ENCODE peak calls at places on chromosomes 12 and 14, in six cellular contexts. J, S, Y, R, Z and L are unnamed samples.

GRCh38 chr14:28773917-28774691 is 7.5 kb downstream of the FOXG1 start:
- DNase-seq in J (peak; percentile 83), S (no peak), Y (peak; percentile 17), R (no peak), Z (no peak), L (peak; percentile 50)

GRCh38 chr12:27299102-27299501 is 33.5 kb upstream of the BMAL2 start:
- DNase-seq in J (no peak), S (no peak), Y (no peak), R (no peak), Z (no peak), L (no peak)

GRCh38 chr14:35420036-35420811 is 15.7 kb upstream of the NFKBIA start:
- DNase-seq in J (peak; percentile 75), S (no peak), Y (no peak), R (no peak), Z (no peak), L (peak; percentile 50)

GRCh38 chr14:99023371-99023770 is 248.6 kb downstream of the BCL11B start:
- DNase-seq in J (no peak), S (no peak), Y (no peak), R (no peak), Z (no peak), L (no peak)

GRCh38 chr12:8894986-8895385 is 19.3 kb upstream of the PHC1 start:
- DNase-seq in J (no peak), S (no peak), Y (no peak), R (no peak), Z (no peak), L (no peak)

GRCh38 chr12:92648242-92649031 is 54.4 kb upstream of the PLEKHG7 start:
- DNase-seq in J (peak; percentile 39), S (no peak), Y (no peak), R (no peak), Z (no peak), L (no peak)

GRCh38 chr12:52690351-52691075 is 10.3 kb upstream of the KRT1 start:
- DNase-seq in J (no peak), S (no peak), Y (no peak), R (no peak), Z (no peak), L (no peak)

GRCh38 chr14:29896354-29896768 is 31.3 kb downstream of the PRKD1 start:
- DNase-seq in J (no peak), S (peak; percentile 15), Y (peak; percentile 28), R (no peak), Z (no peak), L (no peak)

GRCh38 chr12:98154850-98155249 is 360.5 kb upstream of the TMPO start:
- DNase-seq in J (no peak), S (peak; percentile 9), Y (peak; percentile 64), R (no peak), Z (no peak), L (peak; percentile 2)

GRCh38 chr14:22814945-22815713 is at the start of gene SLC7A7:
- DNase-seq in J (peak; percentile 49), S (no peak), Y (no peak), R (no peak), Z (no peak), L (peak; percentile 87)

GRCh38 chr12:59649203-59649602 is 53.4 kb downstream of the SLC16A7 start:
- DNase-seq in J (peak; percentile 37), S (peak; percentile 63), Y (no peak), R (no peak), Z (no peak), L (peak; percentile 66)

GRCh38 chr12:23729354-23729753 is 220.1 kb downstream of the SOX5 start:
- DNase-seq in J (no peak), S (no peak), Y (no peak), R (no peak), Z (no peak), L (peak; percentile 1)

GRCh38 chr14:30177776-30178175 is 250.1 kb upstream of the PRKD1 start:
- DNase-seq in J (peak; percentile 44), S (no peak), Y (no peak), R (no peak), Z (no peak), L (no peak)

GRCh38 chr12:123231931-123232330 is 1.0 kb downstream of the MPHOSPH9 start:
- DNase-seq in J (no peak), S (peak; percentile 30), Y (peak; percentile 27), R (no peak), Z (no peak), L (no peak)

GRCh38 chr12:95942106-95942531 is 295 bp downstream of the CCDC38 start:
- DNase-seq in J (no peak), S (peak; percentile 46), Y (peak; percentile 19), R (no peak), Z (no peak), L (no peak)

GRCh38 chr14:91317381-91318313 is 73.1 kb upstream of the GPR68 start:
- DNase-seq in J (no peak), S (no peak), Y (no peak), R (no peak), Z (peak; percentile 90), L (peak; percentile 10)

GRCh38 chr14:50943261-50943942 is 881 bp downstream of the PYGL start:
- DNase-seq in J (peak; percentile 75), S (peak; percentile 55), Y (no peak), R (no peak), Z (no peak), L (peak; percentile 62)

GRCh38 chr12:90027041-90027440 is 318.4 kb upstream of the ATP2B1 start:
- DNase-seq in J (no peak), S (no peak), Y (no peak), R (no peak), Z (no peak), L (no peak)

GRCh38 chr12:70796989-70797388 is 123.5 kb downstream of the PTPRR start:
- DNase-seq in J (no peak), S (no peak), Y (no peak), R (no peak), Z (no peak), L (no peak)

GRCh38 chr14:60839657-60840056 is 105.1 kb downstream of the MNAT1 start:
- DNase-seq in J (no peak), S (no peak), Y (no peak), R (no peak), Z (no peak), L (no peak)

GRCh38 chr14:100467939-100468338 is 119.3 kb downstream of the BEGAIN start:
- DNase-seq in J (no peak), S (no peak), Y (no peak), R (no peak), Z (no peak), L (no peak)

GRCh38 chr12:12915654-12916053 is 24.3 kb downstream of the GPRC5A start:
- DNase-seq in J (no peak), S (no peak), Y (no peak), R (no peak), Z (no peak), L (no peak)

GRCh38 chr14:76837524-76837923 is 11.3 kb downstream of the LRRC74A start:
- DNase-seq in J (no peak), S (no peak), Y (no peak), R (no peak), Z (no peak), L (no peak)

GRCh38 chr14:41663478-41663845 is 56.8 kb downstream of the LRFN5 start:
- DNase-seq in J (peak; percentile 23), S (no peak), Y (no peak), R (no peak), Z (no peak), L (peak; percentile 7)

GRCh38 chr12:52274521-52274920 is at the start of gene KRT86:
- DNase-seq in J (no peak), S (no peak), Y (no peak), R (no peak), Z (no peak), L (no peak)

GRCh38 chr12:15393995-15394394 is 71.7 kb downstream of the PTPRO start:
- DNase-seq in J (no peak), S (no peak), Y (no peak), R (no peak), Z (no peak), L (no peak)